ENCODE peak calls at places on chromosomes 4 and X, in four cellular contexts. E is MCF 10A, R is psoas muscle, C is heart right ventricle. W is an unnamed sample.
A peak's percentile ranks its signal among the peaks of the same experiment; 100 is the strongest.

GRCh38 chr4:10461091-10461849 is 4.0 kb upstream of the ZNF518B start:
- DNase-seq in R (peak; percentile 50), E (no peak), C (peak; percentile 15), W (peak; percentile 79)

GRCh38 chr4:77466430-77466829 is 139.2 kb upstream of the CXCL13 start:
- DNase-seq in E (no peak), R (no peak), C (no peak), W (no peak)

GRCh38 chr4:176189891-176190795 is 5.2 kb downstream of the SPATA4 start:
- DNase-seq in C (no peak), E (no peak), R (no peak), W (no peak)

GRCh38 chr4:47002593-47002992 is 9.2 kb upstream of the GABRA4 start:
- DNase-seq in R (no peak), E (peak; percentile 25), C (no peak), W (no peak)

GRCh38 chrX:68994135-68994882 is 165.5 kb downstream of the EFNB1 start:
- DNase-seq in R (no peak), E (no peak), C (no peak), W (no peak)

GRCh38 chr4:73704314-73705055 is 35.9 kb upstream of the CXCL8 start:
- DNase-seq in C (peak; percentile 69), R (peak; percentile 15), E (peak; percentile 99), W (no peak)

GRCh38 chr4:103162176-103162575 is 36.0 kb downstream of the CENPE start:
- DNase-seq in C (no peak), E (no peak), R (no peak), W (no peak)

GRCh38 chr4:114027596-114027995 is 48.1 kb upstream of the ARSJ start:
- DNase-seq in E (no peak), C (no peak), R (no peak), W (no peak)

GRCh38 chrX:50469206-50469605 is 1.4 kb downstream of the DGKK start:
- DNase-seq in R (no peak), E (no peak), C (no peak), W (no peak)

GRCh38 chr4:141347738-141348524 is 127.2 kb downstream of the ZNF330 start:
- DNase-seq in R (no peak), C (no peak), E (peak; percentile 46), W (no peak)

GRCh38 chrX:107935200-107935599 is 47.0 kb downstream of the TEX13B start:
- DNase-seq in E (peak; percentile 76), C (no peak), R (no peak), W (no peak)

GRCh38 chr4:64251779-64252178 is 157.5 kb downstream of the TECRL start:
- DNase-seq in R (no peak), C (no peak), E (no peak), W (no peak)

GRCh38 chr4:15035152-15035551 is 32.9 kb downstream of the CPEB2 start:
- DNase-seq in R (no peak), C (no peak), E (no peak), W (no peak)

GRCh38 chr4:80295331-80295730 is 28.9 kb downstream of the FGF5 start:
- DNase-seq in R (no peak), C (no peak), E (no peak), W (no peak)

GRCh38 chr4:127631420-127631819 is 1.3 kb upstream of the INTU start:
- DNase-seq in C (no peak), R (no peak), E (peak; percentile 55), W (no peak)

GRCh38 chrX:114077773-114078172 is 506.1 kb upstream of the HTR2C start:
- DNase-seq in C (no peak), R (no peak), E (no peak), W (no peak)

GRCh38 chrX:5650904-5651303 is 577.8 kb downstream of the NLGN4X start:
- DNase-seq in E (no peak), C (no peak), R (no peak), W (no peak)

GRCh38 chr4:7414736-7415510 is 19.8 kb downstream of the PSAPL1 start:
- DNase-seq in C (no peak), R (no peak), E (no peak), W (no peak)

GRCh38 chr4:7101692-7102515 is 34.0 kb upstream of the GRPEL1 start:
- DNase-seq in E (peak; percentile 64), C (peak; percentile 63), R (peak; percentile 75), W (peak; percentile 34)

GRCh38 chr4:73520821-73521220 is 39.3 kb downstream of the AFM start:
- DNase-seq in C (no peak), R (no peak), E (peak; percentile 90), W (no peak)

GRCh38 chrX:96611619-96612362 is 72.9 kb upstream of the DIAPH2 start:
- DNase-seq in C (no peak), E (peak; percentile 9), R (no peak), W (no peak)

GRCh38 chr4:141636771-141637460 is 533 bp downstream of the IL15 start:
- DNase-seq in C (peak; percentile 25), R (peak; percentile 43), E (peak; percentile 67), W (peak; percentile 32)

GRCh38 chr4:111512081-111512774 is 633.0 kb upstream of the FAM241A start:
- DNase-seq in C (no peak), E (peak; percentile 74), R (no peak), W (no peak)

GRCh38 chr4:149523039-149523438 is 292.6 kb downstream of the IQCM start:
- DNase-seq in R (no peak), E (no peak), C (no peak), W (no peak)

GRCh38 chr4:166839615-166840251 is 394.6 kb downstream of the SPOCK3 start:
- DNase-seq in C (no peak), R (no peak), E (no peak), W (no peak)

GRCh38 chr4:185644408-185644807 is 109.1 kb upstream of the PDLIM3 start:
- DNase-seq in R (no peak), E (no peak), C (no peak), W (no peak)

GRCh38 chr4:30875659-30876269 is 155.6 kb downstream of the PCDH7 start:
- DNase-seq in C (no peak), R (no peak), E (peak; percentile 13), W (no peak)

GRCh38 chr4:5964030-5964429 is 54.2 kb downstream of the C4orf50 start:
- DNase-seq in C (no peak), R (no peak), E (no peak), W (no peak)

GRCh38 chrX:434946-435345 is 48.2 kb upstream of the PPP2R3B start:
- DNase-seq in C (no peak), E (no peak), R (no peak), W (no peak)

GRCh38 chr4:7422098-7422897 is 12.4 kb downstream of the PSAPL1 start:
- DNase-seq in R (no peak), E (no peak), C (no peak), W (no peak)

GRCh38 chrX:41963348-41963747 is 40.0 kb upstream of the CASK start:
- DNase-seq in R (no peak), E (no peak), C (peak; percentile 21), W (no peak)

GRCh38 chrX:41958861-41959260 is 35.5 kb upstream of the CASK start:
- DNase-seq in E (no peak), R (no peak), C (no peak), W (no peak)

GRCh38 chrX:41956027-41956426 is 32.7 kb upstream of the CASK start:
- DNase-seq in R (no peak), E (no peak), C (no peak), W (no peak)

GRCh38 chrX:41960142-41960541 is 36.8 kb upstream of the CASK start:
- DNase-seq in C (no peak), R (no peak), E (no peak), W (no peak)
- TF ChIP-seq CTCF in C (no peak), R (no peak), E (no peak), W (no peak)

GRCh38 chrX:103464774-103465117 is 54.5 kb downstream of the RAB40A start:
- DNase-seq in R (peak; percentile 47), E (peak; percentile 77), C (peak; percentile 73), W (peak; percentile 26)

GRCh38 chrX:103467156-103467555 is 52.1 kb downstream of the RAB40A start:
- DNase-seq in R (no peak), E (no peak), C (no peak), W (no peak)

GRCh38 chrX:103461156-103461555 is 58.1 kb downstream of the RAB40A start:
- DNase-seq in E (no peak), C (no peak), R (no peak), W (no peak)

GRCh38 chrX:103467870-103468269 is 51.4 kb downstream of the RAB40A start:
- DNase-seq in C (no peak), E (no peak), R (no peak), W (no peak)

DNA sequence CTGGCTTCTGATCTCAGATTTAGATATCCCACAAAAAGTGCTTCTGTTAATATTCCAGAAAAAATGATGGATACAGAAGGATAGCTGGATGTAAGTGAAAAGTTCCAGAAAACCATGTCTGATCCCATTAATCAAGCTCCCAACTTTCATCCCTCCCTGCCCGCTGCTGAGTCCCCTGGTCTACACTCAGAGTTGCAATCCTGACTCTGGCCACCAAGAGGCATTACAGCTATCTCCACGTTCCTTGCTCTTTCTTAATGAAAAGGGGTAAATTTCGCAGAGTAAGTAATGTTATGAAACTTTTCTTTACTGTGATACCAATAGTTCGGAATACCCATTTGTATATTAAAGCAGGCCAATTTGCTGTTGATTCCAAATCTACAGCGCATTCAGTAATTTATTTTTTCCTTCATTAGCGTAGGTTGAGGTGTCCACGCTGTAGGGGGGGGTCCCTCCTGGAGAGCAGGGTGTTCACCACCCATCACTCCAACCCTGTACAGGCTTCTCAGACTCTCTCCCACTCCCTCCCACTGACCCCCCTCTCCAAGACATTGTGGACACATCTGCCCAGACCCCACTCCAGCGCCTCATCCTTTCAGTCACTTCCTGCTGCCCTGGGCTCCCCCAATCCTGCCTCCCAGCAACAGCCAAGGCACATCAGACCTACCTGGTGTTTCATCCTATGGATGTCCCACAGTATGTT is 55.1 kb downstream of the RAB40A start:
- DNase-seq in E (peak; percentile 62), R (no peak), C (peak; percentile 4), W (peak; percentile 14)
- TF ChIP-seq CTCF in E (peak; percentile 18), R (peak; percentile 23), C (peak; percentile 32), W (no peak)

DNA sequence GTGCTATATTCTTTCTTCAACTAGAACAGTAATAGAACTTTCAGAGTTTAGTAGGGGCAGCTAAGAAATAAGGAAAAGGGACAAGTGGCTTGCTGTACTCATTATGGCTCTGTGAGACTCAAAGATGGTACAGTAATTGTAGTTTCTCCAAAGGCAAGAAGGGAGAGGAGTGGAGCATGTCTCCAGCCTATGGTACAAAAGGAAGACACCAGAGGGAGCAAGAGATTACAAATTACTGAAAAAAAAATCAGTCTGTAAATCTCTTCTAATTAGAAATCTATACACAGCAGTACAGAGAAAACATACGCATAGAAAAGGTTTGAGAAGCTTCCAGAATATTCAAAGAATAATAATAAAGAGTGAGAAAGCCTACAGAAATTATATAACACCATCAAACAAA is 61.4 kb downstream of the KLHL4 start:
- DNase-seq in E (no peak), R (no peak), C (no peak), W (no peak)
- TF ChIP-seq CTCF in E (no peak), R (no peak), C (no peak), W (no peak)

GRCh38 chr4:126465341-126465740 is 1150.6 kb downstream of the FAT4 start:
- DNase-seq in C (no peak), E (no peak), R (no peak), W (no peak)
- TF ChIP-seq CTCF in C (no peak), E (no peak), R (no peak), W (no peak)

W was measured in activated B cell treated with CpG ODN at 0.5 μM for 24 hours.